ENCODE peak calls at places on chromosome 6, in six cellular contexts. I is cardiac muscle cell, L is heart left ventricle, K is left lung, H is tibial nerve, S is Peyer's patch. Q is an unnamed sample. For H3K36me3, the result is how much of the 10 kb centered on the place peaks cover.

GRCh38 chr6:32047084-32047478 is 8.9 kb downstream of the CYP21A2 start:
- DNase-seq in I (no peak), L (peak), K (no peak), H (peak), S (no peak), Q (peak)

GRCh38 chr6:95518630-95519227 is 58.6 kb upstream of the MANEA start:
- DNase-seq in I (no peak), L (no peak), K (peak), H (no peak), S (no peak), Q (no peak)

GRCh38 chr6:127120109-127120786 is 1.8 kb downstream of the RSPO3 start:
- DNase-seq in I (no peak), L (no peak), K (peak), H (no peak), S (no peak), Q (no peak)

GRCh38 chr6:37547564-37548061 is 47.9 kb upstream of the CCDC167 start:
- DNase-seq in I (no peak), L (peak), K (no peak), H (no peak), S (peak), Q (no peak)

GRCh38 chr6:117451607-117452164 is 25.9 kb upstream of the ROS1 start:
- DNase-seq in I (no peak), L (no peak), K (no peak), H (no peak), S (no peak), Q (no peak)

GRCh38 chr6:166375013-166375412 is 7.7 kb downstream of the MPC1 start:
- DNase-seq in I (no peak), L (no peak), K (no peak), H (no peak), S (no peak), Q (no peak)

GRCh38 chr6:44456070-44456965 is 68.8 kb downstream of the CDC5L start:
- DNase-seq in I (peak), L (no peak), K (peak), H (no peak), S (peak), Q (peak)

GRCh38 chr6:169966312-169967181 is 215.1 kb downstream of the ERMARD start:
- DNase-seq in I (no peak), L (no peak), K (peak), H (no peak), S (peak), Q (no peak)

GRCh38 chr6:155201461-155202226 is 62.2 kb upstream of the CLDN20 start:
- DNase-seq in I (no peak), L (no peak), K (no peak), H (no peak), S (no peak), Q (no peak)

GRCh38 chr6:90297124-90297865 is 652 bp upstream of the BACH2 start:
- DNase-seq in I (peak), L (no peak), K (no peak), H (no peak), S (no peak), Q (peak)

GRCh38 chr6:139376604-139377218 is 2.3 kb upstream of the CITED2 start:
- DNase-seq in I (peak), L (peak), K (no peak), H (peak), S (no peak), Q (no peak)

DNA sequence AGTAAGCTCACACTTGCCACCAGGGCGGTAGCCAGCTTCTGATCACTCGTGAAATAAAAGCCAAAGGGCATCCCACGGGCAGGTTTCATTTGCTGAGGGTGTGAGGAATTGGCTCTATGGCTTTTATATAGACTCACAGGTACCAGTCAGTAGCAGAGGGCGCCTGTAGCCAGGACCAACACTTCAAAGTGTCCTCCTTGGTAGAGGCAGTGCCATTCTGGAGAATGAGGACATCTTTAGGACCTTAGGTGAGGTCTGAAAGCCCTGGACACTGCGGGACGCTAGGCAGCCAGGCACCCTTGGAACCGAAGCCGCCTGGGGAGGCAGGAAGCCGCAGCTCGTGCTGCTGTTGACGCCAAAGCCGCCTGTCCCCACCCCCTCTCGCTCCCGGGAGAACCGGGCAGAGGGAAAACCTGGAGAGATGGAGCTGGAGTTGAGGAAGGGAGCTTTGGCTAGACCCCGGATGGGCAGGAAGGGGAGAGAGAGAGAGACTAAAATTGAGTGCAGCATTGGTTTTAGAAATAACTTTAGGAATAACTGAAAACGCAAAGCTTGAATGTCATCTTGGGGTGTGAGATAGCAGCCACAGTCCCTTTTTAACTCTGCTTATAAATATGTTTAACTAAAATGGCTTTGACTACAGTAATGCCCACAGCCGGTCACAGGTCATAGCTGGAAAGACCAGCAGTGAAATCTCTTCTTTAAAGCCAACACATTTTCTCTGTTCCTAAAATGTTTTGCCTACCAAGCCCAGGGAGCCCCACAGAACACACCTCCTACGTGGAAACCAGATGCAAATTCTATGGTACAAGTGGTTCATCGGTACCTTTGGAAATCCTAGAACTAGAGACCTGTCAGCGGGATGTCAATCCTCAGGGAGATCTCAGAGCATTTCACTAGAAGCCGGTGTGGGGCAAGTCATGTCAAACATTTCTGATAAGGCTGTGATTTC is 128.5 kb upstream of the CDYL start:
- DNase-seq in I (peak), L (peak), K (peak), H (peak), S (no peak), Q (peak)
- H3K4me3 ChIP-seq in I (peak), L (peak), K (no peak), H (peak), S (peak), Q (no peak)

GRCh38 chr6:35905141-35905785 is 15.6 kb downstream of the SRPK1 start:
- DNase-seq in I (no peak), L (no peak), K (no peak), H (no peak), S (no peak), Q (no peak)
- H3K36me3 ChIP-seq in I (under half), L (under half), K (under half), H (under half), S (under half), Q (under half)

DNA sequence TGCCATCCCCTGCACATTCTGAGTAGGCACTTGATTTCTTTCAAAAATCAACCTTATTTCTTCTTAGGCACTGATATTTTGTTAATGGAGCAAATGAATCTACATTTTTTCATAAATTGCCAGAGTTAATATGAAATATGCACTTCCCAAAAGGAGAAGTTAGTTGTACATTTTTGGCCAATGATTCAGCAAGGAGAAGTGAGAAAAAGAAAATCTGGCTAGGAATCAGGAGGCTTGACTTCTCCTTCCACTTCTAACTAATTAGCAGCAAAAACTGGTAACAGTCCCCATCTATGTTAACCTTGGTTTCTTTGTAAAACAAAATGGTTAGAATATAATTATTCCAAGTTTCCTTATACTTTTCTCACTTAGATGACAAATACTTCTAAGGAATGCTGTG is 7.0 kb upstream of the DSE start:
- DNase-seq in I (no peak), L (no peak), K (no peak), H (no peak), S (no peak), Q (no peak)
- H3K4me3 ChIP-seq in I (no peak), L (no peak), K (no peak), H (no peak), S (no peak), Q (no peak)

DNA sequence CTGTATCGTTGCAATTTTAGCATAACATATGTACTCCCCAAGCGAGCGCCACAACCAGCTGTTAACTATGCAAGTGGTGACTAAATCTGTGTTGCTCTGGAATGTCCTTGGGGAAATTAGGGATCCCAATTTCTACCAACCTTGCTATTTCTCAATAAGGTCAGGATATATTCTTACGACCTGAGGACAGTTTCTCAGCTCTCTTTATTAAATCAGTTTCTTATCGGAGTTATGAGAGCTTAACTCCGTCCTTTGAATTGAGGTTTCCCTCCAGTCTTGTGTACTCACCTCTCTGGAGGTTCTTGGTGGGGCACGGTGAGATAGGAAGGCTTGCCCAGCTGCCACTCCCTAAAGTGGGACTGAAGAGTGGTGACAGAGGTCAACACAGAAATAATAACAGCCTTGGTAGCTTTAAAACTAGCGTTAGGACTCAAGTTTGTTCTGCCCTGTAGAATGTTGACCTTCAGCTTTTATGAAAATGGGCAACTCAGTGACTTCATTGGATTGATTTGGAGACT is 689 bp downstream of the MRPS18B start:
- DNase-seq in I (no peak), L (no peak), K (no peak), H (no peak), S (no peak), Q (peak)
- H3K36me3 ChIP-seq in I (under half), L (under half), K (under half), H (under half), S (under half), Q (under half)

DNA sequence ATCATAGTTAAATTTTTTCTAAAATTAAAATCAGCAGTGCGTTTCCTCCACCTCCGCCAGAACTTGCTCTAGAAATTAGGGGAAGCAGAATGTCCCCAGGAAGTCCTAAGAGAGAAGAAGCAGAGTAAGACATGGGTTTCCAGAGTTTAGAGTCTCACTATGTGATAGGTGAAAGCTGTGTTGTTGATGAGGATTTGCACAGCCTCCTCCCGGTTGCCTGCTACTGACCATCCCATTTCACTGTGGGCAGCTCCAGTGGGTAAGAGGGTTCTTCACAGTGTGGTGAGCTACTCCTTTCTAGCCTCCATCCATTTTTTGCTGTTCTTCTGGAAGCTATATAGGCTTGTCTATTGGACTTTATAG is 13.3 kb downstream of the UST start:
- DNase-seq in I (no peak), L (no peak), K (no peak), H (no peak), S (no peak), Q (no peak)
- H3K4me3 ChIP-seq in I (no peak), L (no peak), K (no peak), H (no peak), S (no peak), Q (no peak)

DNA sequence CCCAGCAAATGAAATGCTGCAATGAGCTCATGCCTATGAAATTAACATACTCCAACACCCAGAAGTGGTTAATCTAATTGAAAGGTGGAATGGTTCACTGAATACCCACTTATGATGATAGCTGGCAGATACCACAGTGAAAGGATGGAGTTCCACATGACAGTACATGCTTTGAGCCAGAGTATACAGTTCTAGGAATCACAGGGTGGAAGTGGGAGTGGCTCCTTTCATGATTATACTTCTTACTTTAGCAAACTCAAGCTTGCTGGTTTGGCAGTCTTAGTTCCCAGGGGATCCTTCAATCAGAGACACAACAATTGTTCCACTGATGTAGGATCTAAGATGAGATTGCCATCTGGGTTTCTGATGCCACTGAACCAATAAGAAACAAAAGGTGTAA is 21.5 kb downstream of the CD164 start:
- DNase-seq in I (no peak), L (no peak), K (no peak), H (no peak), S (no peak), Q (no peak)
- H3K36me3 ChIP-seq in I (under half), L (under half), K (under half), H (under half), S (under half), Q (under half)

DNA sequence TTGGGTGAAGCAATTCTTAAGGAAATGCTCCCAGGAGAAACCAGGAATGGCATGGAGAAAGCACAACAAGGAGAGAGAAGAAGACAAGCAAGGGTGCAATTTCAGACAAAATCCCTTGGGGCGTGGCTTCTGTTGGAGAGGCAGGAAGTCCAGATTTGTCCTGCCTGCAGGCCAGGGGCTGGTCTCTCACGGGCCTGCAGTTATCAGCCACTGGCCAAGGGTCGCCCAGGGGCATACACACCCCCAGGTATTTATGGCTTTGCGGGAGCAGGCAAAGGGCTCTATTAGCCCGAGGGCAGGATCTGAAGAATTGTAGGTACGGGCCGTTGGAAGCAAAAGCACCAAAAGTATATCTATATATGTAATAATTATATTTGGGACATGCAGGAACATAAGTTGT is 87.7 kb downstream of the IYD start:
- DNase-seq in I (no peak), L (no peak), K (no peak), H (no peak), S (no peak), Q (no peak)
- H3K4me3 ChIP-seq in I (no peak), L (no peak), K (no peak), H (no peak), S (no peak), Q (no peak)

GRCh38 chr6:30600576-30600975 is 16.5 kb downstream of the PPP1R10 start:
- DNase-seq in I (peak), L (peak), K (no peak), H (no peak), S (no peak), Q (no peak)

GRCh38 chr6:30601815-30602641 is 15.0 kb downstream of the PPP1R10 start:
- DNase-seq in I (no peak), L (no peak), K (no peak), H (no peak), S (no peak), Q (no peak)

GRCh38 chr6:30601436-30601814 is 15.6 kb downstream of the PPP1R10 start:
- DNase-seq in I (no peak), L (no peak), K (no peak), H (no peak), S (no peak), Q (no peak)

GRCh38 chr6:30599625-30600324 is 17.3 kb downstream of the PPP1R10 start:
- DNase-seq in I (no peak), L (no peak), K (no peak), H (no peak), S (no peak), Q (no peak)

GRCh38 chr6:30598912-30599624 is 18.0 kb downstream of the PPP1R10 start:
- DNase-seq in I (no peak), L (no peak), K (no peak), H (no peak), S (no peak), Q (no peak)
- H3K36me3 ChIP-seq in I (under half), L (under half), K (under half), H (under half), S (under half), Q (under half)

GRCh38 chr6:21665101-21665435 is 71.5 kb downstream of the SOX4 start:
- DNase-seq in I (no peak), L (no peak), K (no peak), H (no peak), S (no peak), Q (no peak)
- H3K4me3 ChIP-seq in I (peak), L (peak), K (peak), H (peak), S (peak), Q (no peak)

GRCh38 chr6:34340394-34340793 is 52.1 kb downstream of the NUDT3 start:
- DNase-seq in I (no peak), L (no peak), K (no peak), H (no peak), S (no peak), Q (no peak)

GRCh38 chr6:34340906-34341480 is 51.5 kb downstream of the NUDT3 start:
- DNase-seq in I (no peak), L (no peak), K (no peak), H (no peak), S (no peak), Q (no peak)

GRCh38 chr6:34341481-34341971 is 50.9 kb downstream of the NUDT3 start:
- DNase-seq in I (no peak), L (peak), K (no peak), H (no peak), S (no peak), Q (no peak)

GRCh38 chr6:34343823-34344222 is 48.6 kb downstream of the NUDT3 start:
- DNase-seq in I (no peak), L (no peak), K (no peak), H (no peak), S (no peak), Q (no peak)

DNA sequence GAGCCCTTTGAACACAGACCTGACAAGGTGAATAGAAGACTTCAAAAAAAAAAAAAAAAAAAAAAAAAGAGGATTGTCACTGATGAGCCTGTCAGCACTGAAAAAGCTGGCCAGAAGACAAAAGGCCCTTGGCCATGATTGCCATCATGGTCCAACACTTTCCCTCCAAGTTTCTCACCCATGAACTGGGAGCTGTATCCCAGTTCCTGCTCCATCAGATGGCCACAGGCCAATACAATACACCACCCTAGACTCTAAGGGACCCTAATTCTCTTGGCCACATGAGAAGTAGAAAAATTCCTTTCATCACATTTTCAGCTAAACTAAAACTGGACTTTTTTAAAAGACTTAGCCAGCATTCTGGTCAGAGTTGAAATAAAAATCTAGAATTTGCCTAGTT is 50.2 kb downstream of the NUDT3 start:
- DNase-seq in I (no peak), L (no peak), K (no peak), H (no peak), S (no peak), Q (no peak)
- H3K36me3 ChIP-seq in I (under half), L (under half), K (under half), H (under half), S (under half), Q (under half)